ENCODE peak calls at places on chromosomes 7 and 10, in five cellular contexts. A, H, U, S and R are unnamed samples.
A peak's percentile ranks its signal among the peaks of the same experiment; 100 is the strongest.

GRCh38 chr10:100446130-100446761 is 16.6 kb upstream of the WNT8B start:
- DNase-seq in A (no peak), H (no peak), U (no peak), S (no peak), R (no peak)

GRCh38 chr10:29191674-29192073 is 97.2 kb upstream of the LYZL1 start:
- DNase-seq in A (no peak), H (no peak), U (peak; percentile 19), S (no peak), R (no peak)

GRCh38 chr10:86632009-86632800 is 22.1 kb upstream of the OPN4 start:
- DNase-seq in A (no peak), H (no peak), U (no peak), S (no peak), R (no peak)

GRCh38 chr7:105578496-105578895 is 2.8 kb downstream of the EFCAB10 start:
- DNase-seq in A (no peak), H (no peak), U (no peak), S (no peak), R (no peak)

GRCh38 chr7:17269345-17270221 is 28.9 kb upstream of the AHR start:
- DNase-seq in A (no peak), H (no peak), U (no peak), S (no peak), R (no peak)

GRCh38 chr7:35336444-35336843 is 82.5 kb upstream of the TBX20 start:
- DNase-seq in A (no peak), H (no peak), U (no peak), S (no peak), R (no peak)

GRCh38 chr10:99937630-99938029 is 72.1 kb downstream of the DNMBP start:
- DNase-seq in A (no peak), H (no peak), U (no peak), S (no peak), R (no peak)

GRCh38 chr7:139995034-139995915 is 67.5 kb downstream of the PARP12 start:
- DNase-seq in A (no peak), H (no peak), U (no peak), S (no peak), R (peak; percentile 40)